ENCODE peak calls at places on chromosomes 12 and 14, in ten cellular contexts. K is sigmoid colon, P is suprapubic skin, D is GM12878, Z is SK-N-SH, R is upper lobe of left lung, Y is K562, A is HepG2, M is transverse colon, U is esophagus muscularis mucosa. O is an unnamed sample.

GRCh38 chr12:14410841-14411569 is 45.5 kb downstream of the ATF7IP start:
- DNase-seq in Y (no peak), D (no peak), U (no peak), Z (no peak), K (no peak), A (no peak), M (no peak), P (no peak), R (no peak), O (no peak)

GRCh38 chr12:48779869-48780268 is 9.0 kb downstream of the ADCY6 start:
- DNase-seq in K (no peak), Z (no peak), D (no peak), M (no peak), A (no peak), R (no peak), Y (peak; percentile 32), U (no peak), P (no peak), O (no peak)

GRCh38 chr14:105486974-105487448 is 325 bp downstream of the CRIP1 start:
- DNase-seq in Y (no peak), Z (no peak), U (no peak), R (no peak), P (no peak), M (peak; percentile 79), K (peak; percentile 89), A (no peak), D (no peak), O (no peak)

GRCh38 chr12:128258866-128259555 is 8.0 kb upstream of the TMEM132C start:
- DNase-seq in R (no peak), U (no peak), Z (peak; percentile 40), K (no peak), D (no peak), A (no peak), Y (no peak), P (no peak), M (no peak), O (no peak)

GRCh38 chr12:132109741-132110140 is 34.4 kb downstream of the DDX51 start:
- DNase-seq in D (no peak), U (no peak), A (no peak), Y (no peak), P (no peak), M (no peak), R (no peak), Z (no peak), K (no peak), O (no peak)

GRCh38 chr12:96015672-96016071 is 19.5 kb upstream of the HAL start:
- DNase-seq in K (no peak), U (no peak), D (no peak), A (no peak), Y (no peak), Z (no peak), R (no peak), M (no peak), P (no peak), O (peak; percentile 32)

GRCh38 chr12:107536613-107537012 is 149.0 kb upstream of the PWP1 start:
- DNase-seq in Y (no peak), D (no peak), A (no peak), R (no peak), K (no peak), Z (no peak), P (no peak), M (no peak), U (no peak), O (no peak)

GRCh38 chr14:53840444-53840843 is 116.2 kb downstream of the BMP4 start:
- DNase-seq in K (no peak), Y (no peak), U (peak; percentile 78), D (no peak), P (no peak), Z (no peak), M (no peak), A (peak; percentile 35), R (no peak), O (no peak)

DNA sequence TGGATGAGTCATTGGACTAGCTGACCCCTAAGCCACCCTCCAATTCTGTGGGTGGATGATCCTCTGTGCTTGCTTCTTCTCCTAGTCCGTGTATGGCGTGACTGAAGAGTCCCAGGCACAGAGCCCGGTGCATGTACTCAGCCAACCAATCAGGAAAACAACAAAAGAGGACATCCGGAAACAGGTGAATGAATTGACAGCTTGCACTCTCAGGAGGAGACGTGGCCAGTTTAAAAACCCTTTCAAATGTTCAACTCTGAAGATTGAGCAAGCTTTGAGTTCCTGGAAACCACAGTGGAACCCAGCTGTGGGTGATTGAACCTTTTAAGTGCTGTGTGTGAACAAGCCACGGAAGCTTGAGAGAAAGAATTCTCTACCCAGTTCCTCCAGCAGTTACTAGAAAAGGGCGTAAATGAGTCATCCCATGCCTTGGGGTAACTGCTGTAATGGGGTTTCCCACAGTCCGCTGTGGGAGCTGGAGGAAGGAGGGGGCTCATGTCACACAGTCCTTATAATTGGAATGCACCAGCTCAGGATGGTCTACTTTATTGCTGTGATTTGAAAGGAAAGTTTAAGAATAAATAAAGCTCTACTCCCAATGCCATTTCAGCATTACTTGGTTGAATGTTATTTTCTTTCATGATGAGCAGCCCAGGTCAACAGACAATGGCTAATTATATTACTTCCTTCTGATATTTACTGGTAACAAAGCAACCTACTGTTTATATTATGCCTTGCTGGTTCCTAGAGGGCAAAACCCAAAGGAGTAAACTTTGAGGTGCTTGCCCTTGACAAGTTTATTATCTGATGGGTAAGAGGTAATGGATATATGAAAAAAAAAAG is 417.0 kb downstream of the DPF3 start:
- DNase-seq in A (no peak), K (no peak), U (no peak), R (peak; percentile 46), Z (no peak), M (peak; percentile 32), P (no peak), D (peak; percentile 100), Y (no peak), O (no peak)
- TF ChIP-seq EP300 in A (no peak), K (no peak), U (no peak), R (no peak), Z (no peak), M (no peak), P (no peak), D (peak; percentile 97), Y (no peak), O (no peak)

GRCh38 chr12:120131116-120131515 is 14.6 kb upstream of the RAB35 start:
- DNase-seq in D (no peak), Y (no peak), Z (no peak), K (no peak), P (no peak), M (no peak), R (no peak), A (no peak), U (no peak), O (no peak)
- TF ChIP-seq POLR2AphosphoS5 in D (no peak), Y (no peak), Z (no peak), K (no peak), P (no peak), M (no peak), R (no peak), A (no peak), U (no peak), O (no peak)

GRCh38 chr12:133124674-133125073 is 5.4 kb downstream of the ZNF891 start:
- DNase-seq in R (no peak), Y (no peak), Z (no peak), K (no peak), M (no peak), P (no peak), D (no peak), U (no peak), A (no peak), O (no peak)
- H3K9me3 ChIP-seq in R (peaks cover 94% of the 10 kb centered on the region), Y (peaks cover 25% of the 10 kb centered on the region), Z (peaks cover 63% of the 10 kb centered on the region), K (peaks cover 41% of the 10 kb centered on the region), M (peaks cover 95% of the 10 kb centered on the region), P (peaks cover 63% of the 10 kb centered on the region), D (peaks cover 32% of the 10 kb centered on the region), U (peaks cover 90% of the 10 kb centered on the region), A (peaks cover 87% of the 10 kb centered on the region), O (peaks cover 94% of the 10 kb centered on the region)

DNA sequence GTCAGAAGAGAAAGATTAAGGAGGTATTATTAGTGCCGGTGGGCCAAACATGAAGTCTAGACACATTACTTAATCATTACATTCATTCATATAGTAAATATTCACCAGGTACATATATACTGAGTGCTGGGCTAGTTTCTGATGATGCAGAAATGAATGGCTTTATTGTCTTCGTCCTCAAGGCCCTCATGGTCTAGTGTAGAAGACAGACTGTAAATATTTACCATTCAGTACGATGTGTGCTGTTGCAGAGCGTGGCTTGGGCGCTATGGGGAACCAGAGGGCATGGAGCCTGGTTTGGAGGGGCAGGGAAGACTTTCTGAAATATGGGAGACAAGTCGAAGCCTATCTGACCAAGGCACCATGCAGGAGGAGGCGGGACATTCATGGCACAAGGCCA is 37.0 kb upstream of the TCL1B start:
- DNase-seq in U (no peak), R (no peak), D (no peak), P (no peak), M (no peak), K (no peak), Y (no peak), Z (no peak), A (peak; percentile 67), O (peak; percentile 26)
- TF ChIP-seq EP300 in U (no peak), R (no peak), D (no peak), P (no peak), M (no peak), K (no peak), Y (no peak), Z (no peak), A (no peak), O (no peak)

DNA sequence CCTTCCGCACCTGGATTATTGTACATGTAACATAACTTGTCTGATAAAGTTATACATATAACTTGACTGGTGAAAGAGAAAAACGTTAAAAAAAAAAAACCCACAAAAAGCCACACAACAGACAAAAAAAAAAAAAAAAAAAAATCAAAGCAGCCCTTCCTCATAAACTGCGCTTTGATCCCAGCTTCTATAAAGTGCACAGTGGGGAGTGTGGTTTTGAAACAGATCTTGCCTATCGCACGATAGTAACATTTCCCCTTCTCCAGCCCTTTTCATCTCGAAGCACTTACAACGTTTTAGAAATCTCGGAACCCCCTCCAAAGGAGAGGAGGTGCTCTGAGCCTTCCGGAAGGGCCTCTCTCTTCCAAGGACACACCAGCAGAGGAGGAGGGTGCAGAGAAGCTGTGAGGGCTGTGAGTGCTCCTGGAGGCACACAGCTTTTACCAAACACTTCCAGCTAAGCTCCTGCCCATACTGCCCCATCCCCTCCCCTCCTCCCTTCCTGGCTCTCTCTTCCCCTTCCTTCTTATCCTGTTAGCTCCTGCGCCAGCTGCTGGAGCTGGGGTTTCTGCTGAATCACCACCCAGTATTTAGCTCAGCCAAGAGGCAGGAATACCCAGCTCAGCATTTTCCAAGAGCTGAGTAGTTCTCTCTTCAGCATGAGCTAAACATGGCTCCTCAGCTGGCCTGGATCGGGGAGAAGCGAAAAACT is 28.4 kb downstream of the SLC7A8 start:
- DNase-seq in Y (peak; percentile 59), D (no peak), Z (no peak), R (peak; percentile 91), A (no peak), U (peak; percentile 95), M (peak; percentile 61), P (peak; percentile 88), K (peak; percentile 95), O (peak; percentile 89)
- TF ChIP-seq POLR2AphosphoS5 in Y (no peak), D (no peak), Z (no peak), R (peak; percentile 71), A (no peak), U (peak; percentile 92), M (peak; percentile 51), P (no peak), K (peak; percentile 50), O (peak; percentile 90)

DNA sequence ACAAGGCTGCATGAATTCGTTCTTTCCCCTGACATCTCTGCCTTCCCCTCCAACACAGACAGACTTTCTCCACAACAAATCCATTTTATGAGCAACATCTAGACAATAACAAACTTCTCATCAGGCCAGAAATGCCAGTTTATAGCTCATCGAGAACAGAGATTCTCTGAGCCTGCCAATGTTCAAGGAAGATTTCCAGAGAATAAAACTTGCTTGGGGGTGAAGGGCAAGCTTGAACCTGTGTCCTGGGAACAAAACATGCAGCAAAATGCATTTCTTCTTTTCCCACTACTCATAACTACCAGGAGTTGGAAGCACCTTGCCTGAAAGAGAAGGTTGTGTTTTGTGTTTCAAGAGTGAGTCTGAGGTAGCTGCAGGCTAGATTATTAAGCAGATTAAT is 6.8 kb downstream of the MAP1LC3B2 start:
- DNase-seq in P (no peak), A (no peak), U (no peak), Z (no peak), Y (no peak), R (no peak), D (no peak), M (no peak), K (no peak), O (no peak)
- H3K9me3 ChIP-seq in P (no peaks in the 10 kb centered on the region), A (no peaks in the 10 kb centered on the region), U (no peaks in the 10 kb centered on the region), Z (peaks cover 14% of the 10 kb centered on the region), Y (peaks cover 17% of the 10 kb centered on the region), R (no peaks in the 10 kb centered on the region), D (peaks cover 57% of the 10 kb centered on the region), M (peaks cover 11% of the 10 kb centered on the region), K (no peaks in the 10 kb centered on the region), O (peaks cover 22% of the 10 kb centered on the region)

O was measured in stomach.